ENCODE peak calls at places on chromosomes 2 and 18, in four cellular contexts. One of them, this sample, is unnamed.

GRCh38 chr2:64866797-64867196 is 122.4 kb upstream of the SLC1A4 start:
- DNase-seq in HS-5: peak
- DNase-seq in left lobe of liver: peak
- DNase-seq in CD8-positive, alpha-beta memory T cell: no peak
- DNase-seq in this sample: no peak

GRCh38 chr2:12043131-12043530 is 296.7 kb downstream of the LPIN1 start:
- DNase-seq in HS-5: no peak
- DNase-seq in left lobe of liver: no peak
- DNase-seq in CD8-positive, alpha-beta memory T cell: no peak
- DNase-seq in this sample: no peak

GRCh38 chr2:7555260-7555659 is 638.0 kb downstream of the RNF144A start:
- DNase-seq in HS-5: no peak
- DNase-seq in left lobe of liver: no peak
- DNase-seq in CD8-positive, alpha-beta memory T cell: no peak
- DNase-seq in this sample: no peak

GRCh38 chr18:59783138-59783537 is 85.9 kb upstream of the CCBE1 start:
- DNase-seq in HS-5: no peak
- DNase-seq in left lobe of liver: no peak
- DNase-seq in CD8-positive, alpha-beta memory T cell: no peak
- DNase-seq in this sample: no peak

GRCh38 chr2:236916181-236916580 is 169.5 kb upstream of the COPS8 start:
- DNase-seq in HS-5: no peak
- DNase-seq in left lobe of liver: no peak
- DNase-seq in CD8-positive, alpha-beta memory T cell: no peak
- DNase-seq in this sample: no peak

GRCh38 chr2:109715302-109715937 is 78.7 kb upstream of the RGPD5 start:
- DNase-seq in HS-5: no peak
- DNase-seq in left lobe of liver: peak
- DNase-seq in CD8-positive, alpha-beta memory T cell: no peak
- DNase-seq in this sample: no peak

GRCh38 chr2:163802289-163802688 is 66.5 kb upstream of the FIGN start:
- DNase-seq in HS-5: no peak
- DNase-seq in left lobe of liver: no peak
- DNase-seq in CD8-positive, alpha-beta memory T cell: no peak
- DNase-seq in this sample: no peak

GRCh38 chr2:199922856-199923255 is 11.8 kb downstream of the C2orf69 start:
- DNase-seq in HS-5: no peak
- DNase-seq in left lobe of liver: no peak
- DNase-seq in CD8-positive, alpha-beta memory T cell: no peak
- DNase-seq in this sample: no peak

GRCh38 chr2:11370377-11371098 is 26.1 kb upstream of the ROCK2 start:
- DNase-seq in HS-5: no peak
- DNase-seq in left lobe of liver: peak
- DNase-seq in CD8-positive, alpha-beta memory T cell: no peak
- DNase-seq in this sample: no peak

GRCh38 chr18:26656944-26657536 is 108.7 kb upstream of the KCTD1 start:
- DNase-seq in HS-5: no peak
- DNase-seq in left lobe of liver: peak
- DNase-seq in CD8-positive, alpha-beta memory T cell: no peak
- DNase-seq in this sample: no peak

GRCh38 chr2:158042666-158043065 is 59.0 kb upstream of the UPP2 start:
- DNase-seq in HS-5: no peak
- DNase-seq in left lobe of liver: no peak
- DNase-seq in CD8-positive, alpha-beta memory T cell: no peak
- DNase-seq in this sample: no peak

GRCh38 chr2:172172513-172173217 is 70.0 kb upstream of the DLX2 start:
- DNase-seq in HS-5: no peak
- DNase-seq in left lobe of liver: peak
- DNase-seq in CD8-positive, alpha-beta memory T cell: peak
- DNase-seq in this sample: peak

GRCh38 chr18:74148543-74149070 is 284 bp downstream of the TIMM21 start:
- DNase-seq in HS-5: no peak
- DNase-seq in left lobe of liver: no peak
- DNase-seq in CD8-positive, alpha-beta memory T cell: no peak
- DNase-seq in this sample: no peak

GRCh38 chr2:63226297-63226696 is 175.7 kb downstream of the OTX1 start:
- DNase-seq in HS-5: no peak
- DNase-seq in left lobe of liver: no peak
- DNase-seq in CD8-positive, alpha-beta memory T cell: no peak
- DNase-seq in this sample: no peak

GRCh38 chr2:216651370-216651881 is 18.2 kb downstream of the IGFBP2 start:
- DNase-seq in HS-5: no peak
- DNase-seq in left lobe of liver: no peak
- DNase-seq in CD8-positive, alpha-beta memory T cell: no peak
- DNase-seq in this sample: no peak

GRCh38 chr18:46917108-46917807 is at the start of the genes KATNAL2 and PIAS2:
- DNase-seq in HS-5: no peak
- DNase-seq in left lobe of liver: peak
- DNase-seq in CD8-positive, alpha-beta memory T cell: peak
- DNase-seq in this sample: peak

GRCh38 chr2:172084734-172085459 is 410 bp upstream of the DLX1 start:
- DNase-seq in HS-5: peak
- DNase-seq in left lobe of liver: no peak
- DNase-seq in CD8-positive, alpha-beta memory T cell: peak
- DNase-seq in this sample: no peak

GRCh38 chr2:26911911-26912861 is 58.3 kb upstream of the MAPRE3 start:
- DNase-seq in HS-5: no peak
- DNase-seq in left lobe of liver: no peak
- DNase-seq in CD8-positive, alpha-beta memory T cell: no peak
- DNase-seq in this sample: no peak

GRCh38 chr2:240952496-240953246 is 45.7 kb upstream of the SNED1 start:
- DNase-seq in HS-5: no peak
- DNase-seq in left lobe of liver: peak
- DNase-seq in CD8-positive, alpha-beta memory T cell: no peak
- DNase-seq in this sample: no peak

This sample was measured in T-helper 2 cell.